ENCODE peak calls at places on chromosomes 16 and 17, in nine cellular contexts. G is mesenchymal stem cell; X is HFF-Myc; A is iPS-NIHi11; I is fibroblast of mammary gland; E is naive thymus-derived CD4-positive, alpha-beta T cell; W is NCI-H1105; H is NCI-H460; U is fibroblast of lung. F is an unnamed sample.
A peak's percentile ranks its signal among the peaks of the same experiment; 100 is the strongest.

GRCh38 chr16:23365602-23366240 is 63.6 kb downstream of the SCNN1B start:
- DNase-seq in G (no peak), X (no peak), A (no peak), I (no peak), E (no peak), W (no peak), H (no peak), U (no peak), F (no peak)

GRCh38 chr16:51129105-51129504 is 22.0 kb downstream of the SALL1 start:
- DNase-seq in G (no peak), X (no peak), A (no peak), I (no peak), E (no peak), W (no peak), H (no peak), U (no peak), F (no peak)

GRCh38 chr17:27840688-27841087 is 40.4 kb upstream of the NOS2 start:
- DNase-seq in G (no peak), X (no peak), A (no peak), I (no peak), E (no peak), W (no peak), H (no peak), U (no peak), F (no peak)

GRCh38 chr17:2954898-2955445 is 108.4 kb downstream of the OR1D5 start:
- DNase-seq in G (peak; percentile 94), X (peak; percentile 67), A (no peak), I (peak; percentile 96), E (no peak), W (no peak), H (peak; percentile 70), U (peak; percentile 91), F (peak; percentile 85)

GRCh38 chr17:73021771-73022170 is 70.7 kb downstream of the SLC39A11 start:
- DNase-seq in G (no peak), X (no peak), A (no peak), I (no peak), E (no peak), W (no peak), H (no peak), U (no peak), F (no peak)

GRCh38 chr17:80938556-80938955 is 53.1 kb upstream of the CHMP6 start:
- DNase-seq in G (no peak), X (no peak), A (no peak), I (no peak), E (peak; percentile 56), W (no peak), H (no peak), U (no peak), F (no peak)

GRCh38 chr17:17507465-17508011 is 11.3 kb upstream of the RASD1 start:
- DNase-seq in G (no peak), X (no peak), A (no peak), I (no peak), E (no peak), W (no peak), H (no peak), U (no peak), F (no peak)

GRCh38 chr17:75505152-75505409 is 10.3 kb downstream of the CASKIN2 start:
- DNase-seq in G (no peak), X (no peak), A (no peak), I (no peak), E (no peak), W (no peak), H (no peak), U (no peak), F (no peak)

GRCh38 chr16:84699712-84700517 is at the start of gene USP10:
- DNase-seq in G (peak; percentile 72), X (no peak), A (peak; percentile 99), I (peak; percentile 56), E (peak; percentile 92), W (peak; percentile 63), H (peak; percentile 69), U (peak; percentile 64), F (no peak)

GRCh38 chr16:88810166-88810867 is 1.4 kb downstream of the APRT start:
- DNase-seq in G (peak; percentile 14), X (no peak), A (no peak), I (no peak), E (no peak), W (no peak), H (no peak), U (no peak), F (no peak)

GRCh38 chr17:80180192-80180591 is 10.4 kb downstream of the CARD14 start:
- DNase-seq in G (no peak), X (no peak), A (peak; percentile 1), I (no peak), E (no peak), W (no peak), H (no peak), U (no peak), F (no peak)

GRCh38 chr17:81390029-81390428 is 5.2 kb upstream of the BAHCC1 start:
- DNase-seq in G (no peak), X (no peak), A (no peak), I (no peak), E (no peak), W (no peak), H (no peak), U (no peak), F (no peak)

GRCh38 chr16:425740-426114 is 278 bp downstream of the RAB11FIP3 start:
- DNase-seq in G (peak; percentile 7), X (no peak), A (peak; percentile 82), I (no peak), E (no peak), W (no peak), H (no peak), U (no peak), F (no peak)

GRCh38 chr16:84252214-84252613 is 12.4 kb upstream of the KCNG4 start:
- DNase-seq in G (no peak), X (no peak), A (peak; percentile 51), I (no peak), E (no peak), W (no peak), H (no peak), U (no peak), F (no peak)

GRCh38 chr16:85370881-85371651 is 242.1 kb upstream of the GSE1 start:
- DNase-seq in G (peak; percentile 67), X (no peak), A (no peak), I (no peak), E (no peak), W (no peak), H (no peak), U (peak; percentile 36), F (no peak)

GRCh38 chr16:3456374-3456773 is 12.9 kb downstream of the NAA60 start:
- DNase-seq in G (no peak), X (no peak), A (no peak), I (peak; percentile 38), E (no peak), W (no peak), H (no peak), U (no peak), F (no peak)

GRCh38 chr16:15605869-15606520 is 37.0 kb downstream of the MARF1 start:
- DNase-seq in G (no peak), X (no peak), A (no peak), I (no peak), E (no peak), W (no peak), H (no peak), U (no peak), F (no peak)